ENCODE peak calls at places on chromosomes 5 and 9, in five cellular contexts. Z is H1, A is GM12878, N is K562, W is HepG2. R is an unnamed sample.

GRCh38 chr5:144076521-144077083 is 93.9 kb downstream of the YIPF5 start:
- DNase-seq in Z (no peak), A (no peak), N (no peak), W (no peak), R (no peak)

GRCh38 chr9:134839441-134840125 is 41.0 kb upstream of the FCN2 start:
- DNase-seq in Z (peak), A (no peak), N (peak), W (no peak), R (peak)

GRCh38 chr9:134877541-134877940 is 3.1 kb upstream of the FCN2 start:
- DNase-seq in Z (no peak), A (no peak), N (no peak), W (no peak), R (no peak)

GRCh38 chr5:140238756-140239155 is 63.8 kb downstream of the CYSTM1 start:
- DNase-seq in Z (no peak), A (no peak), N (no peak), W (no peak), R (no peak)

GRCh38 chr5:131514316-131515275 is 120.4 kb downstream of the RAPGEF6 start:
- DNase-seq in Z (no peak), A (no peak), N (no peak), W (no peak), R (no peak)

GRCh38 chr9:122922713-122923112 is 8.6 kb downstream of the ZBTB26 start:
- DNase-seq in Z (no peak), A (no peak), N (no peak), W (no peak), R (no peak)

GRCh38 chr5:1786621-1787471 is 12.8 kb downstream of the MRPL36 start:
- DNase-seq in Z (no peak), A (no peak), N (no peak), W (no peak), R (no peak)

GRCh38 chr9:107174441-107174840 is 108.6 kb upstream of the RAD23B start:
- DNase-seq in Z (no peak), A (no peak), N (no peak), W (no peak), R (no peak)

GRCh38 chr9:97895695-97896332 is 26.5 kb downstream of the TRMO start:
- DNase-seq in Z (peak), A (no peak), N (peak), W (peak), R (peak)

GRCh38 chr5:60821488-60822284 is 22.4 kb downstream of the ELOVL7 start:
- DNase-seq in Z (no peak), A (no peak), N (no peak), W (no peak), R (no peak)

GRCh38 chr5:78008356-78008967 is 232.3 kb upstream of the TBCA start:
- DNase-seq in Z (no peak), A (no peak), N (peak), W (peak), R (peak)

GRCh38 chr5:41003670-41004376 is 67.3 kb downstream of the MROH2B start:
- DNase-seq in Z (no peak), A (no peak), N (no peak), W (no peak), R (no peak)

GRCh38 chr9:6356441-6356840 is 28.3 kb downstream of the TPD52L3 start:
- DNase-seq in Z (no peak), A (no peak), N (no peak), W (no peak), R (no peak)

GRCh38 chr9:74642376-74642775 is 145.2 kb downstream of the RORB start:
- DNase-seq in Z (no peak), A (no peak), N (no peak), W (no peak), R (no peak)

GRCh38 chr5:178291969-178292825 is 59.6 kb upstream of the PHYKPL start:
- DNase-seq in Z (no peak), A (no peak), N (no peak), W (no peak), R (no peak)

GRCh38 chr5:124193371-124193789 is 553.1 kb downstream of the ZNF608 start:
- DNase-seq in Z (no peak), A (no peak), N (no peak), W (no peak), R (no peak)

GRCh38 chr5:37792976-37793328 is 46.9 kb downstream of the GDNF start:
- DNase-seq in Z (no peak), A (no peak), N (no peak), W (no peak), R (no peak)

GRCh38 chr9:93207326-93207814 is 23.4 kb downstream of the WNK2 start:
- DNase-seq in Z (no peak), A (no peak), N (no peak), W (no peak), R (no peak)

GRCh38 chr5:74394924-74395880 is 245.3 kb downstream of the ENC1 start:
- DNase-seq in Z (peak), A (no peak), N (no peak), W (peak), R (no peak)

GRCh38 chr5:23419115-23419514 is 88.3 kb upstream of the PRDM9 start:
- DNase-seq in Z (no peak), A (no peak), N (no peak), W (no peak), R (peak)

GRCh38 chr9:81022177-81022576 is 667.2 kb downstream of the TLE1 start:
- DNase-seq in Z (no peak), A (no peak), N (no peak), W (no peak), R (no peak)

GRCh38 chr5:64340293-64340692 is 165.5 kb upstream of the RGS7BP start:
- DNase-seq in Z (no peak), A (no peak), N (no peak), W (no peak), R (no peak)

GRCh38 chr9:76369583-76369982 is 24.6 kb downstream of the RFK start:
- DNase-seq in Z (no peak), A (peak), N (peak), W (peak), R (no peak)

GRCh38 chr5:177130211-177131018 is 3.2 kb upstream of the NSD1 start:
- DNase-seq in Z (no peak), A (no peak), N (no peak), W (no peak), R (no peak)

GRCh38 chr5:177131352-177131710 is 2.2 kb upstream of the NSD1 start:
- DNase-seq in Z (peak), A (no peak), N (no peak), W (no peak), R (no peak)

GRCh38 chr5:177131019-177131320 is 2.6 kb upstream of the NSD1 start:
- DNase-seq in Z (no peak), A (no peak), N (no peak), W (no peak), R (no peak)

GRCh38 chr5:177128551-177128976 is 5.0 kb upstream of the NSD1 start:
- DNase-seq in Z (no peak), A (no peak), N (no peak), W (no peak), R (no peak)

DNA sequence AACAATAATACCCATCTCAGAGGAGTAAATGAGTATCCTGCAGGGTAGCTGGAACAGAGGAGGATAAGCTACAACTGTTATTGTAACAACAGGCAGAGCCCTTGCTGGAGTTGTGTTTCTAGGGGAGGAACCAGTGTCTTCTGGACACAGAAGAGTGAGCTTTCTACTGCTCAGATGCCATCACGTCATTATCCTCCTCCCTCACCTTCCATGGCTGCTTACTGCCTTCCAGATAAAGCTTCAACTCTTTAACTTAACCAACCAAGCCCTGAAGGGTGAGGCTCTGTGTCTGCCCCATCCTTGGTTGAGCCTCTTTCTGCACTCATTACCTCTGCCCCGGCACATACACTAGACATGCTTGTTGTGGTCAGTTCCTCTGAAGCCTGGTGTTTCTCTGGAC is 4.4 kb upstream of the NSD1 start:
- DNase-seq in Z (no peak), A (no peak), N (no peak), W (no peak), R (no peak)
- TF ChIP-seq HDAC2 in Z (no peak), A (no peak), N (no peak), W (no peak), R (no peak)

DNA sequence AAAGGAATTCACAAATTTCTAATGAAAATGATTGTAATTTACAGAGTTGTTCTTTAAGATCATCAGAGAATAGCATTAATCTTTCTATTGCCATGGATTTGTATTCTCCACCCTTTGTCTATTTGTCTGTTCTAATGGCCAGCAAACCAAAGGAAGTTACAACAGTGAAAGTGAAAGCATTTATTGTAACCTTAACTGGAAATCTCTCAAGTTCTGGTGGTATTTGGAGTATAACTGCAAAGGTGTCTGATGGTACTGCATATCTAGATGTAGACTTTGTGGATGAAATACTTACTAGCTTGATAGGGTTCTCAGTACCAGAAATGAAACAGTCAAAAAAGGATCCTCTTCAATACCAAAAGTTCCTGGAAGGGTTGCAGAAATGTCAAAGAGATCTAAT is 21.7 kb downstream of the RMI1 start:
- DNase-seq in Z (no peak), A (no peak), N (no peak), W (no peak), R (no peak)
- TF ChIP-seq HDAC2 in Z (no peak), A (no peak), N (no peak), W (no peak), R (no peak)

DNA sequence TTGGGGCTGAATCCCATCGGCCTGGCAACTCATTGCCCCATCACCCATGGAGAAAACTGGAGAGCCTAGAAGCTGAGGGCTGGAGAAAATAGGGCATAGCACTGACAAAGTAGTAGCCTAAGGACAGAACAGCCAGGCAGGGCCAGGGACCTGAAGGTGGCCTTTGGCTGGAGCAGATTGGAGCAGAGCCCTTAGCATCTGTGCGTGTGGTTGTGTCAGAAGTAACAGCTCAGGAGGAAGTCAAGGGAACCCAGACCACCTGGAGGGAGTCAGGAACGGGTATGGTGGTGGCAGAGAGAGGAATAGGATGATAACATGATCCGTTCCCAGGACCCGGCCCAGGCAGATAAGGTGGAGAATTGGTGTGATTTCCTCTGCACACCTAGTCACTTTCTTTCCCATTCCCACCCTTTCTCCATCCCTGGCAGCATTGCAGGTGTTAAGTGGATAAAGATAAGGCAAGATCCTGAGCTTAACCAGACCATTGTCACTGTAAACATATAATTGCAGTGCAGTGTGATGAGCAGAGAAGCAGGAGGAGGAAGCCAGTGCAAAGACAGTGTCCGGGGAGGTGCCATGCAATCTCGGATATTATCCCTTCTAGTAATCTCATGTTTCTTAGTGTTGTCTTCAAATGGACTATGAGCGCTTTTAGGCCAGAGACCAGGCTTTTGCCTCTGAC is 67.0 kb downstream of the NDFIP1 start:
- DNase-seq in Z (no peak), A (no peak), N (no peak), W (no peak), R (no peak)
- TF ChIP-seq HDAC2 in Z (no peak), A (no peak), N (no peak), W (no peak), R (no peak)

GRCh38 chr5:98975223-98975622 is 46.4 kb upstream of the CHD1 start:
- DNase-seq in Z (no peak), A (no peak), N (no peak), W (no peak), R (peak)

GRCh38 chr5:98975682-98976407 is 47.0 kb upstream of the CHD1 start:
- DNase-seq in Z (no peak), A (peak), N (no peak), W (no peak), R (no peak)

GRCh38 chr5:98982880-98983279 is 54.1 kb upstream of the CHD1 start:
- DNase-seq in Z (no peak), A (no peak), N (peak), W (no peak), R (no peak)

GRCh38 chr5:98978528-98978927 is 49.7 kb upstream of the CHD1 start:
- DNase-seq in Z (no peak), A (no peak), N (no peak), W (no peak), R (no peak)

GRCh38 chr5:98977723-98978122 is 48.9 kb upstream of the CHD1 start:
- DNase-seq in Z (no peak), A (no peak), N (no peak), W (no peak), R (no peak)
- TF ChIP-seq HDAC2 in Z (no peak), A (no peak), N (no peak), W (no peak), R (no peak)

GRCh38 chr5:6950250-6950649 is 237.0 kb downstream of the TENT4A start:
- DNase-seq in Z (no peak), A (no peak), N (no peak), W (no peak), R (no peak)
- TF ChIP-seq HDAC2 in Z (no peak), A (no peak), N (no peak), W (no peak), R (no peak)

GRCh38 chr9:125611366-125611765 is 95.6 kb downstream of the MAPKAP1 start:
- DNase-seq in Z (no peak), A (no peak), N (no peak), W (no peak), R (no peak)
- TF ChIP-seq HDAC2 in Z (no peak), A (no peak), N (no peak), W (no peak), R (no peak)

GRCh38 chr9:36731576-36731975 is 158.9 kb downstream of the MELK start:
- DNase-seq in Z (no peak), A (peak), N (no peak), W (no peak), R (no peak)
- TF ChIP-seq HDAC2 in Z (no peak), A (no peak), N (no peak), W (no peak), R (no peak)

GRCh38 chr9:124315856-124316255 is 58.1 kb downstream of the NEK6 start:
- DNase-seq in Z (no peak), A (no peak), N (no peak), W (no peak), R (no peak)

GRCh38 chr9:124311283-124311682 is 53.5 kb downstream of the NEK6 start:
- DNase-seq in Z (no peak), A (no peak), N (no peak), W (no peak), R (no peak)

GRCh38 chr9:124309665-124310064 is 51.9 kb downstream of the NEK6 start:
- DNase-seq in Z (no peak), A (no peak), N (no peak), W (peak), R (peak)

GRCh38 chr9:124313940-124314339 is 56.2 kb downstream of the NEK6 start:
- DNase-seq in Z (no peak), A (no peak), N (no peak), W (no peak), R (no peak)

GRCh38 chr9:124312290-124313265 is 54.8 kb downstream of the NEK6 start:
- DNase-seq in Z (no peak), A (no peak), N (peak), W (no peak), R (no peak)
- TF ChIP-seq HDAC2 in Z (no peak), A (no peak), N (no peak), W (no peak), R (no peak)